ENCODE peak calls at places on chromosomes 3 and 15, in ten cellular contexts. S is omental fat pad, R is adrenal gland, C is AG04450, I is fibroblast of the aortic adventitia, P is GM13976, M is gastrocnemius medialis, W is lower leg skin, T is WTC11, B is stomach. Z is an unnamed sample.

GRCh38 chr3:148023994-148024393 is 614.8 kb downstream of the ZIC1 start:
- DNase-seq in S (no peak), R (no peak), C (peak), I (peak), P (no peak), M (no peak), W (no peak), T (no peak), B (no peak), Z (no peak)

GRCh38 chr3:13161021-13161759 is 88.0 kb upstream of the IQSEC1 start:
- DNase-seq in S (no peak), R (no peak), C (no peak), I (no peak), P (no peak), M (no peak), W (no peak), T (no peak), B (no peak), Z (no peak)

GRCh38 chr3:131361464-131362421 is 19.8 kb upstream of the NUDT16 start:
- DNase-seq in S (peak), R (peak), C (no peak), I (peak), P (peak), M (peak), W (peak), T (peak), B (peak), Z (no peak)

GRCh38 chr3:17894434-17895060 is 152.1 kb upstream of the TBC1D5 start:
- DNase-seq in S (no peak), R (no peak), C (peak), I (peak), P (no peak), M (no peak), W (no peak), T (peak), B (peak), Z (no peak)

GRCh38 chr3:113062717-113063116 is 71.9 kb downstream of the GTPBP8 start:
- DNase-seq in S (no peak), R (no peak), C (no peak), I (no peak), P (no peak), M (no peak), W (no peak), T (no peak), B (no peak), Z (no peak)

GRCh38 chr3:195021674-195022073 is 249.3 kb downstream of the XXYLT1 start:
- DNase-seq in S (no peak), R (no peak), C (no peak), I (no peak), P (no peak), M (no peak), W (no peak), T (no peak), B (no peak), Z (no peak)

GRCh38 chr15:31279221-31280036 is 47.2 kb upstream of the KLF13 start:
- DNase-seq in S (peak), R (peak), C (no peak), I (no peak), P (peak), M (no peak), W (peak), T (peak), B (peak), Z (no peak)

GRCh38 chr15:71647479-71647792 is 162.9 kb upstream of the NR2E3 start:
- DNase-seq in S (no peak), R (no peak), C (no peak), I (peak), P (no peak), M (no peak), W (no peak), T (no peak), B (no peak), Z (no peak)

GRCh38 chr3:126119008-126119675 is 35.2 kb upstream of the SLC41A3 start:
- DNase-seq in S (no peak), R (peak), C (no peak), I (no peak), P (no peak), M (peak), W (no peak), T (no peak), B (peak), Z (no peak)

GRCh38 chr3:150421256-150421655 is 13.2 kb downstream of the TSC22D2 start:
- DNase-seq in S (no peak), R (no peak), C (no peak), I (no peak), P (no peak), M (no peak), W (no peak), T (no peak), B (no peak), Z (no peak)

GRCh38 chr15:85771276-85771675 is 23.4 kb downstream of the KLHL25 start:
- DNase-seq in S (no peak), R (no peak), C (no peak), I (peak), P (no peak), M (no peak), W (no peak), T (no peak), B (no peak), Z (no peak)

GRCh38 chr3:117268318-117268717 is 558.7 kb downstream of the TUSC7 start:
- DNase-seq in S (no peak), R (no peak), C (no peak), I (no peak), P (no peak), M (no peak), W (no peak), T (no peak), B (no peak), Z (no peak)

GRCh38 chr3:194134231-194134756 is 1.7 kb upstream of the HES1 start:
- DNase-seq in S (no peak), R (peak), C (no peak), I (peak), P (peak), M (peak), W (peak), T (no peak), B (peak), Z (no peak)

GRCh38 chr15:70792171-70792573 is 28.8 kb upstream of the UACA start:
- DNase-seq in S (no peak), R (no peak), C (no peak), I (peak), P (no peak), M (no peak), W (no peak), T (no peak), B (no peak), Z (no peak)

GRCh38 chr3:53794597-53794996 is 51.6 kb downstream of the CHDH start:
- DNase-seq in S (no peak), R (no peak), C (no peak), I (peak), P (no peak), M (no peak), W (no peak), T (no peak), B (no peak), Z (no peak)

GRCh38 chr3:186509423-186509822 is 34.8 kb downstream of the CRYGS start:
- DNase-seq in S (no peak), R (no peak), C (no peak), I (no peak), P (no peak), M (no peak), W (no peak), T (no peak), B (no peak), Z (no peak)

GRCh38 chr15:32844118-32844711 is 126.4 kb downstream of the GREM1 start:
- DNase-seq in S (no peak), R (no peak), C (no peak), I (peak), P (peak), M (no peak), W (no peak), T (no peak), B (no peak), Z (peak)

GRCh38 chr3:138398791-138399575 is 35.4 kb upstream of the ESYT3 start:
- DNase-seq in S (no peak), R (peak), C (no peak), I (no peak), P (no peak), M (no peak), W (no peak), T (no peak), B (no peak), Z (no peak)

GRCh38 chr15:99618941-99619411 is 53.2 kb downstream of the MEF2A start:
- DNase-seq in S (no peak), R (peak), C (no peak), I (peak), P (no peak), M (no peak), W (no peak), T (no peak), B (no peak), Z (no peak)

GRCh38 chr3:107619549-107619948 is 96.8 kb downstream of the BBX start:
- DNase-seq in S (no peak), R (no peak), C (no peak), I (no peak), P (no peak), M (no peak), W (no peak), T (no peak), B (no peak), Z (no peak)

GRCh38 chr3:21140785-21141184 is 610.2 kb downstream of the ZNF385D start:
- DNase-seq in S (no peak), R (no peak), C (no peak), I (no peak), P (no peak), M (no peak), W (no peak), T (no peak), B (no peak), Z (no peak)

GRCh38 chr15:59436774-59437472 is 1.1 kb upstream of the FAM81A start:
- DNase-seq in S (no peak), R (no peak), C (no peak), I (peak), P (no peak), M (no peak), W (no peak), T (no peak), B (no peak), Z (no peak)

GRCh38 chr3:44120721-44121582 is 120.7 kb upstream of the TOPAZ1 start:
- DNase-seq in S (no peak), R (no peak), C (no peak), I (no peak), P (no peak), M (no peak), W (no peak), T (no peak), B (no peak), Z (no peak)

GRCh38 chr3:30970183-30970582 is 75.7 kb upstream of the GADL1 start:
- DNase-seq in S (no peak), R (no peak), C (no peak), I (peak), P (no peak), M (no peak), W (no peak), T (no peak), B (no peak), Z (no peak)
- TF ChIP-seq CTCF in S (no peak), R (peak), C (peak), I (peak), P (peak), M (no peak), W (no peak), T (no peak), B (no peak), Z (no peak)

GRCh38 chr15:48331796-48332641 is 790 bp downstream of the DUT start:
- DNase-seq in S (peak), R (peak), C (no peak), I (peak), P (peak), M (peak), W (peak), T (peak), B (peak), Z (peak)

GRCh38 chr15:48332642-48333034 is 1.4 kb downstream of the DUT start:
- DNase-seq in S (no peak), R (no peak), C (no peak), I (no peak), P (no peak), M (no peak), W (no peak), T (no peak), B (no peak), Z (no peak)

GRCh38 chr15:48330045-48330840 is 986 bp upstream of the DUT start:
- DNase-seq in S (no peak), R (no peak), C (no peak), I (peak), P (no peak), M (no peak), W (no peak), T (no peak), B (no peak), Z (no peak)

GRCh38 chr15:48333553-48333952 is 2.3 kb downstream of the DUT start:
- DNase-seq in S (no peak), R (no peak), C (no peak), I (no peak), P (no peak), M (no peak), W (no peak), T (no peak), B (no peak), Z (no peak)

DNA sequence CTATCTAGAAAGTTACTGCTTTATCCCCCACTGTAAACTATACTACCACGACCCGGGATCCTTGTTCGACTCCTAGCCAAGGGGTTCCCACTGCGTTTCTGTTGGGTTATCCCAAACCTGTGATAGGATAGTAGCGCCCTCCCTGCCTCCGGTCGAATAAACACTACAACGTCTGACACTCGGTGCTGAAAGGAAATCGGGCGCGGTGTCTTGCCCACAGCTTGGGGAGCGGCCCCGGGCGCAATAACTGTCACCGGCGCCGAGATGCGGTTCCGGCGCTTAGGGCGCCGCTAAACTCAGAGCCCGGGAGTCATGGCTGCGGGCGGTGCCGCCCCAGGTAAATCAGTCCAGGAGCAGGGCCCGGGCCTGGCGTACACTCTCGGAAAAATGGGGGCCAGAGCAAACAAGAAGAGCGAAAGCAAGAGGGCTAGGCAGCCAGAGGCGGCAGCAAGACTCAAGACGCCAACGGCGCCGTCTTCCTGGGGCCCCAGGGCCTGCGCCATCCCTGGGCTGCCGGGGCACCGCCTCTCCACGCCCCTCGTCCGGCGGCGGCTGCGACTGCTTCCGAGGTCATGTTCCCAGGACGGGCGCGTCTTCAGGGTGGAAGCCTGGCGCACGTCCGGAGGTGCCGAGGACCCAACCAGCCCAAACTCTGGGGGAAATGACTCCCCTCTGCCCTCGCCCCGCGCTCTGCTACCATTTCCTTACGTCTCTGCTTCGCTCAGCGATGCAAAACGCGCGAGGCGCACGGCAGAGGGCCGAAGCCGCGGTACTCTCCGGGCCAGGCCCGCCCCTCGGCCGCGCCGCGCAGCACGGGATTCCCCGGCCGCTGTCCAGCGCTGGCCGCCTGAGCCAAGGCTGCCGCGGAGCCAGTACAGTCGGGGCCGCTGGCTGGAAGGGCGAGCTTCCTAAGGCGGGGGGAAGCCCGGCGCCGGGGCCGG is at the start of gene DUT:
- DNase-seq in S (peak), R (peak), C (peak), I (peak), P (peak), M (peak), W (peak), T (peak), B (peak), Z (peak)
- TF ChIP-seq CTCF in S (no peak), R (no peak), C (peak), I (no peak), P (no peak), M (no peak), W (no peak), T (no peak), B (no peak), Z (no peak)

GRCh38 chr15:75362642-75363249 is 5.7 kb downstream of the MAN2C1 start:
- DNase-seq in S (no peak), R (no peak), C (no peak), I (no peak), P (no peak), M (no peak), W (no peak), T (no peak), B (no peak), Z (no peak)
- TF ChIP-seq CTCF in S (no peak), R (no peak), C (no peak), I (no peak), P (no peak), M (no peak), W (no peak), T (no peak), B (no peak), Z (peak)

DNA sequence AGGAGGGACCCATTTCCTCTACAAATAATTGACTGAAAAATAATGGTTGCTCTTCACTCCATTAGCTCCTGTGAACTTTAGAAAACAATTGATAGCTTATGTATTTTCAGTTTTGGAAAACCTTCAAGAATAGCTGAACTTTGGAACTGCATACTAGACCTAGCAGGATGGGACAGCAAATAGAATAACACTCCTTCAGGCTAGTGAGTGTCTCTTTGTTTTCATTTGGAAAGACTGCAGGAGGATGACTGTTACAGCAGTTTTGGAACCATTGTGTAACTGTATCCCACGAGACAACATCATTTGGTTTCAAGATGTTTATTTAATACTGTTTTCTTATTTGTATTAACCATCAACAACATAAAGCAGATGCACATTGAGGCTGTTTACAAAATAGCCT is 335.7 kb downstream of the IL5RA start:
- DNase-seq in S (no peak), R (no peak), C (no peak), I (no peak), P (no peak), M (no peak), W (no peak), T (no peak), B (no peak), Z (no peak)
- TF ChIP-seq CTCF in S (no peak), R (no peak), C (no peak), I (no peak), P (no peak), M (no peak), W (no peak), T (no peak), B (no peak), Z (no peak)

GRCh38 chr3:176647988-176648387 is 549.3 kb downstream of the TBL1XR1 start:
- DNase-seq in S (no peak), R (no peak), C (no peak), I (no peak), P (no peak), M (no peak), W (no peak), T (no peak), B (no peak), Z (no peak)

GRCh38 chr3:176651622-176652021 is 545.7 kb downstream of the TBL1XR1 start:
- DNase-seq in S (no peak), R (no peak), C (no peak), I (no peak), P (no peak), M (no peak), W (no peak), T (no peak), B (no peak), Z (no peak)

DNA sequence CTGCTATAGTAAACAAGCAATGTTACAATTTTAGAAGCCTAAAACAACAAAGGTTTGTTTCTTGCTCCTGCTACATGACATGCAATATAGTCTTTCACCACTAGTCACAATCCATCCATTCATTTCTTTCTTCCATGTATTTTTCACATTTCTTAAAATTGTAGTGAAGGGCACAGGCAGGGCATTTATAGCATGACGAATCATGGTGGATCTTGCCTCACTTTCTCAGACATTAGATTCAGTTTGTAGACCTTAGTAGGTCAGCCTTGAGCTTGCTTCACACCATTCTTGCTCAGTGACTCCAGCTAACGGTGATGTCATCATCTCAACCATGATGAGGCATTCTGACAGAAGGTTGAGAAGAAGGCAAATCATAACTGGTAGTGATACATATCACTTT is 546.8 kb downstream of the TBL1XR1 start:
- DNase-seq in S (no peak), R (no peak), C (no peak), I (no peak), P (no peak), M (no peak), W (no peak), T (no peak), B (no peak), Z (no peak)
- TF ChIP-seq CTCF in S (no peak), R (no peak), C (peak), I (peak), P (no peak), M (no peak), W (no peak), T (no peak), B (no peak), Z (peak)

DNA sequence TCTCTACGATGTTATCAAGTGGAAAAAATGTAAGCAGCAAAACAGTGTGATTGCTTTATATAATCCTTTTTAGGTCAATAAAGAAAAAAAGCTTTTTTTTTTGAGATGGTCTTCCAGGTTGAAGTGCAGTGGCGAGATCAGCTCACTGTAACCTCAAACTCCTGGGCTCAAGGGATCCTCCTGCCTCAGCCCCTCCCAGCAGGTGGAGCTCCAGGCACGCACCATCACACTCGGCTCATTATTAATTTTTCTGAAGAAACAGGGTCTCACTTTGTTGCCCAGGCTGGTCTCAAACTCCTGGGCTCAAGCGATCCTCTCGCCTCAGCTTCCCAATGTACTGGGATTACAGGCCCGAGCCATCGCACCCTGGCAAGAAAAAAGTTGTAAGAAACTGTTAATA is 17.3 kb downstream of the RNF168 start:
- DNase-seq in S (no peak), R (no peak), C (no peak), I (no peak), P (no peak), M (no peak), W (no peak), T (peak), B (no peak), Z (no peak)
- TF ChIP-seq CTCF in S (no peak), R (peak), C (peak), I (peak), P (peak), M (peak), W (no peak), T (no peak), B (no peak), Z (peak)

Z was measured in GM12864.